ENCODE peak calls at places on chromosomes 5 and 9, in ten cellular contexts. R, O, G, D, S, P, T, I, J and C are unnamed samples.

GRCh38 chr5:122515709-122516431 is 203.8 kb downstream of the SNCAIP start:
- DNase-seq in O (peak), T (peak), J (no peak), D (no peak), I (peak), S (peak), R (no peak), G (peak), P (peak), C (peak)

GRCh38 chr9:96156578-96156977 is 145.4 kb downstream of the HSD17B3 start:
- DNase-seq in D (no peak), I (no peak), T (no peak), J (no peak), P (no peak), S (no peak), G (no peak), R (peak), O (no peak), C (no peak)

GRCh38 chr9:92165472-92165871 is 50.3 kb upstream of the SPTLC1 start:
- DNase-seq in D (no peak), S (no peak), G (no peak), O (no peak), P (no peak), I (no peak), J (no peak), R (no peak), T (no peak), C (no peak)

GRCh38 chr5:139642891-139643871 is 5.0 kb upstream of the CXXC5 start:
- DNase-seq in T (no peak), O (no peak), R (no peak), P (no peak), S (no peak), G (peak), D (peak), I (no peak), J (no peak), C (no peak)

GRCh38 chr5:116629168-116629567 is 54.5 kb upstream of the SEMA6A start:
- DNase-seq in R (no peak), I (no peak), D (no peak), O (no peak), P (no peak), J (no peak), S (no peak), G (no peak), T (no peak), C (no peak)

GRCh38 chr9:27440888-27441740 is 83.0 kb upstream of the IFNK start:
- DNase-seq in J (no peak), G (no peak), P (no peak), S (no peak), O (peak), I (no peak), R (no peak), T (no peak), D (no peak), C (no peak)

GRCh38 chr9:134413890-134414731 is 87.9 kb downstream of the RXRA start:
- DNase-seq in P (peak), I (peak), G (peak), T (no peak), O (peak), J (peak), D (no peak), S (peak), R (no peak), C (no peak)

GRCh38 chr9:76654051-76654461 is 110.2 kb upstream of the PCA3 start:
- DNase-seq in I (no peak), J (no peak), D (no peak), R (no peak), O (no peak), T (no peak), S (peak), P (no peak), G (no peak), C (no peak)

GRCh38 chr9:92618633-92619225 is 51.2 kb downstream of the IPPK start:
- DNase-seq in S (no peak), T (peak), G (no peak), D (no peak), J (no peak), P (no peak), O (no peak), I (no peak), R (no peak), C (no peak)

GRCh38 chr5:79831910-79832309 is 142.3 kb downstream of the CMYA5 start:
- DNase-seq in D (no peak), G (no peak), T (no peak), I (no peak), J (no peak), O (no peak), R (no peak), P (no peak), S (no peak), C (peak)

GRCh38 chr9:70462300-70462699 is 47.8 kb upstream of the KLF9 start:
- DNase-seq in T (no peak), S (no peak), I (no peak), P (no peak), O (no peak), G (no peak), J (no peak), R (no peak), D (no peak), C (no peak)

GRCh38 chr5:55702612-55703345 is 9.3 kb downstream of the SLC38A9 start:
- DNase-seq in T (no peak), P (no peak), R (no peak), O (no peak), I (no peak), J (no peak), D (no peak), G (no peak), S (no peak), C (no peak)

GRCh38 chr5:11918463-11919045 is 14.3 kb upstream of the CTNND2 start:
- DNase-seq in P (no peak), I (no peak), D (no peak), O (no peak), T (no peak), R (no peak), S (no peak), G (no peak), J (no peak), C (no peak)

GRCh38 chr9:38263534-38263933 is 129.0 kb upstream of the ALDH1B1 start:
- DNase-seq in I (no peak), R (no peak), J (no peak), G (peak), T (no peak), O (peak), S (peak), P (peak), D (no peak), C (peak)
- TF ChIP-seq CTCF in I (peak), R (no peak), J (no peak), G (peak), T (peak), O (peak), S (peak), P (no peak), D (no peak), C (peak)

DNA sequence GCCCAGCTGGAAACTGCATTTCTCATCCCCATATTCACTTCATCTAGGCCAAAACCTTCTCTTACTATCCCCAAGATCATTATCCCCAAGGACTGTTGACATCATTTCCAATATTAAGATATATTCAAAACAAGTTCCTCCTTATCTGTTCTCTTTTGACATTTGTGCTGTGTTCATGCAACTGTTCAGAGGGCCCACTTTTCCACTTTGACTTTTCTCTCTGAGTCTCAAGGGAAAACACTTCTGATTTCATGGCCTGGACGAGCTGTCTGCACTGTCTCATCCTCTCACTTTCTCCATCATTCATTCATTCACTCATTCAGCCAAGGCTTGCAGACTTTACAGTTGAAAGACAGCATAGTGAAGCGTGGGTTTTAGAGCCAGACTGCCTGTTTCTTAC is 173.7 kb upstream of the DAPK1 start:
- DNase-seq in S (no peak), T (no peak), P (no peak), I (no peak), G (no peak), O (no peak), J (no peak), D (no peak), R (no peak), C (no peak)
- TF ChIP-seq CTCF in S (no peak), T (no peak), P (no peak), I (no peak), G (no peak), O (no peak), J (no peak), D (no peak), R (no peak), C (no peak)

GRCh38 chr5:163383754-163384153 is 53.6 kb upstream of the CCNG1 start:
- DNase-seq in G (no peak), S (no peak), J (no peak), R (no peak), O (no peak), T (no peak), D (no peak), P (no peak), I (no peak), C (no peak)

GRCh38 chr5:163386352-163386751 is 51.0 kb upstream of the CCNG1 start:
- DNase-seq in S (no peak), G (no peak), J (no peak), P (no peak), O (no peak), D (no peak), R (no peak), I (no peak), T (no peak), C (no peak)

GRCh38 chr5:163385276-163385675 is 52.1 kb upstream of the CCNG1 start:
- DNase-seq in S (no peak), I (no peak), D (peak), T (no peak), G (no peak), R (no peak), P (no peak), O (no peak), J (no peak), C (no peak)

GRCh38 chr5:163384669-163385068 is 52.7 kb upstream of the CCNG1 start:
- DNase-seq in D (no peak), P (no peak), I (no peak), R (no peak), G (no peak), S (no peak), J (no peak), O (no peak), T (no peak), C (no peak)

DNA sequence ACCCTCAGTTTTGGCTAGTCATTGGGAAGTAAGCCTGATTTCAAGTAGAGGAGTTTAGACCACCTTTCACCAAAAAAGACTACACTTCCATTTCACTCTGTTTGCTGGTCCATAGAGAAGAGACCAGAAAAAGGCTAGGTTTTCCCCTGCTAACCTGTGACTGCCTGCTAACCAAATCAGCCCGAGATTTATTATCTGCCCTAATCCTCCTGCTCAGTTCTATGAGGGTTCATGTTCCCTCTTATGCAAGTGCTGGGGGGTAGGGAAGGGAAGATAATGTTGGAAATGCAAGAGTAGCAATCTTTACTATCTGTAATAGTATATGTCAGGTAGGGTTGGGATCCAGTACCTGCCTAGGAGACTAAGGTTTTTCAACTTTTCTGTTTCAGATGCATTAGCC is 51.6 kb upstream of the CCNG1 start:
- DNase-seq in R (no peak), T (no peak), G (no peak), O (no peak), D (no peak), J (no peak), P (no peak), S (no peak), I (no peak), C (no peak)
- TF ChIP-seq CTCF in R (no peak), T (no peak), G (no peak), O (no peak), D (no peak), J (no peak), P (no peak), S (no peak), I (no peak), C (no peak)

GRCh38 chr5:32450952-32451351 is 6.4 kb upstream of the ZFR start:
- DNase-seq in G (peak), O (no peak), S (no peak), I (no peak), P (peak), R (no peak), J (no peak), T (no peak), D (no peak), C (no peak)
- TF ChIP-seq CTCF in G (peak), O (no peak), S (no peak), I (peak), P (peak), R (peak), J (no peak), T (peak), D (no peak), C (no peak)